ENCODE peak calls at places on chromosome 2, in seven cellular contexts. E, G, Z, I, Q, S and P are unnamed samples.

GRCh38 chr2:38658613-38659012 is 7.3 kb upstream of the GALM start:
- DNase-seq in E (peak), G (no peak), Z (no peak), I (no peak), Q (no peak), S (no peak), P (no peak)

GRCh38 chr2:17162721-17163120 is 355.5 kb downstream of the RAD51AP2 start:
- DNase-seq in E (no peak), G (no peak), Z (no peak), I (no peak), Q (no peak), S (no peak), P (no peak)

GRCh38 chr2:187991389-187991788 is 300.3 kb upstream of the GULP1 start:
- DNase-seq in E (no peak), G (peak), Z (no peak), I (peak), Q (no peak), S (no peak), P (no peak)

GRCh38 chr2:65722028-65722427 is 289.6 kb upstream of the SPRED2 start:
- DNase-seq in E (no peak), G (peak), Z (no peak), I (peak), Q (no peak), S (peak), P (no peak)

GRCh38 chr2:9392895-9393757 is 30.2 kb downstream of the ITGB1BP1 start:
- DNase-seq in E (no peak), G (peak), Z (no peak), I (no peak), Q (peak), S (no peak), P (peak)

GRCh38 chr2:177253704-177254103 is 10.8 kb downstream of the NFE2L2 start:
- DNase-seq in E (no peak), G (no peak), Z (no peak), I (no peak), Q (no peak), S (no peak), P (no peak)

GRCh38 chr2:9099341-9099751 is 95.9 kb upstream of the MBOAT2 start:
- DNase-seq in E (peak), G (no peak), Z (peak), I (no peak), Q (no peak), S (no peak), P (no peak)

GRCh38 chr2:36357506-36358316 is 2.1 kb downstream of the CRIM1 start:
- DNase-seq in E (peak), G (peak), Z (peak), I (peak), Q (no peak), S (peak), P (peak)

GRCh38 chr2:4336855-4337254 is 633.5 kb downstream of the DCDC2C start:
- DNase-seq in E (no peak), G (no peak), Z (no peak), I (no peak), Q (no peak), S (no peak), P (no peak)

GRCh38 chr2:50126845-50127244 is 905.1 kb downstream of the NRXN1 start:
- DNase-seq in E (no peak), G (no peak), Z (no peak), I (peak), Q (no peak), S (peak), P (no peak)

GRCh38 chr2:27735263-27735904 is 36.1 kb upstream of the MRPL33 start:
- DNase-seq in E (no peak), G (peak), Z (no peak), I (no peak), Q (peak), S (peak), P (peak)

DNA sequence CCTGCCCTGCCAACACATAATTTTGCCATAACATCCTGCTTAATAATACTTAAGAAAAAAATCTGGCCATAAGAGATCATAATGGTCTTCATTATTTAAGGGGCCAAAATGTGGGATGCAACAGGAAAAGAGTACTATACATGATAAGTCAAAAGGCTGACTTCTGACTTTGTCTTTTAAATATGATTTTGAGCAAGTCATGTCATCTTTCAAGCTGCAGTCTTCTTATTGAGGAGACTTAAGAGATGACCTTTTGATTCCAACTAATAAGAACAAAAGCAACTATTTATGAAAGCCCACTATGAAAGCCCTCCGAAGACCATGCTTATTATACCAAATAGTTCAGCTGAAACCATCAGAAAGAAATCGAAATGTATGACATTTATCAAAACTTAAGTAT is 41.6 kb downstream of the PUM2 start:
- DNase-seq in E (no peak), G (no peak), Z (no peak), I (no peak), Q (no peak), S (no peak), P (no peak)
- TF ChIP-seq CTCF in E (no peak), G (no peak), Z (no peak), I (no peak), Q (no peak), S (no peak), P (no peak)

GRCh38 chr2:121045245-121045644 is 239.8 kb downstream of the TFCP2L1 start:
- DNase-seq in E (no peak), G (no peak), Z (no peak), I (no peak), Q (no peak), S (no peak), P (no peak)

GRCh38 chr2:121046335-121046734 is 238.7 kb downstream of the TFCP2L1 start:
- DNase-seq in E (no peak), G (peak), Z (no peak), I (no peak), Q (no peak), S (no peak), P (no peak)

GRCh38 chr2:121049141-121049540 is 235.9 kb downstream of the TFCP2L1 start:
- DNase-seq in E (no peak), G (no peak), Z (no peak), I (no peak), Q (no peak), S (no peak), P (no peak)

GRCh38 chr2:121049921-121050585 is 234.9 kb downstream of the TFCP2L1 start:
- DNase-seq in E (no peak), G (no peak), Z (no peak), I (no peak), Q (no peak), S (no peak), P (no peak)

DNA sequence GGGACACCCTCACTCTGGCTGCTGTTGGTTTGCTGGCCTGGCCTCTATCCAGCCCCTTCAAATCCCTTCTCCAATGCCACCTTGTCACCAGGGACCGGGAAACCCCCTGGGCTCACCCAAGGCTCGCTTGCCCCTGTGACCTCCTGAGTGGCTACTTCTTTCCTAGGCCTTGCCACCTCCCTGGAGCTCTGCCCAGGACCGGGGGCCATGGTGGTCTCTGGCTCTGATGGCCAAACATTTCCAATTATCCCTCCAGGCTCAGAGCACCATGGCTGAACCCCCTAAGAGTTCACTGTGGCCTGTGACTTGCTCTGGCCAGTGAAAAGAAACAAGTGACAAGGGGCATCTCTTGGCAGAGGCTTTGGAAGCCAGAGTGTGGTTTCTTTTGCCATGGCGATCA is 237.6 kb downstream of the TFCP2L1 start:
- DNase-seq in E (no peak), G (no peak), Z (no peak), I (no peak), Q (no peak), S (no peak), P (no peak)
- H3K4me3 ChIP-seq in E (no peak), G (no peak), Z (no peak), I (no peak), Q (no peak), S (no peak), P (no peak)

GRCh38 chr2:114610677-114611076 is 168.2 kb downstream of the DPP10 start:
- DNase-seq in E (no peak), G (no peak), Z (no peak), I (peak), Q (no peak), S (no peak), P (no peak)

GRCh38 chr2:114609203-114609602 is 166.8 kb downstream of the DPP10 start:
- DNase-seq in E (no peak), G (no peak), Z (no peak), I (no peak), Q (no peak), S (no peak), P (no peak)

DNA sequence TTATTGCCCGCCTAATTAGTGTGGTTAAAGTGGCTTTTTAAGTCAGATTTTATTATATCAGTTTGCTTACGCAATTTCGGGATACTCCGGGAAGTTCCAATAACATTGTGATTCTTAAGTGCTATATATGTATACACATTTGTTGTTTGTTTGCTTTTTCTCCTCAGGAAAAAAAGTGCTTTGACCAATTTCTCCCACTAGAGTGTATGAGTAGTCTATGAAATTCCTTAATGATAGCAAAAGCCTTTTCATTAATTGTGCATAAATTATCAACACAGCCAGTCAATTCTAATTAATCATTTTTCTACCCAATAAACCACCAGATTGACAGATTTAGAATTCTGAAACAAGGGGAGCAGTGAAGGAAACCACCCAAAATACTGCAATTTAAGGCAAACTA is 172.2 kb downstream of the DPP10 start:
- DNase-seq in E (no peak), G (no peak), Z (no peak), I (no peak), Q (no peak), S (no peak), P (no peak)
- TF ChIP-seq CTCF in E (no peak), G (no peak), Z (no peak), I (no peak), Q (no peak), S (no peak), P (no peak)

GRCh38 chr2:74205586-74205985 is 7.2 kb downstream of the MTHFD2 start:
- DNase-seq in E (peak), G (no peak), Z (no peak), I (no peak), Q (no peak), S (peak), P (no peak)
- H3K4me3 ChIP-seq in E (peak), G (no peak), Z (no peak), I (no peak), Q (no peak), S (no peak), P (no peak)

GRCh38 chr2:101828267-101829017 is 130.9 kb downstream of the MAP4K4 start:
- DNase-seq in E (peak), G (peak), Z (no peak), I (no peak), Q (no peak), S (no peak), P (peak)
- TF ChIP-seq CTCF in E (no peak), G (no peak), Z (no peak), I (no peak), Q (no peak), S (no peak), P (no peak)

DNA sequence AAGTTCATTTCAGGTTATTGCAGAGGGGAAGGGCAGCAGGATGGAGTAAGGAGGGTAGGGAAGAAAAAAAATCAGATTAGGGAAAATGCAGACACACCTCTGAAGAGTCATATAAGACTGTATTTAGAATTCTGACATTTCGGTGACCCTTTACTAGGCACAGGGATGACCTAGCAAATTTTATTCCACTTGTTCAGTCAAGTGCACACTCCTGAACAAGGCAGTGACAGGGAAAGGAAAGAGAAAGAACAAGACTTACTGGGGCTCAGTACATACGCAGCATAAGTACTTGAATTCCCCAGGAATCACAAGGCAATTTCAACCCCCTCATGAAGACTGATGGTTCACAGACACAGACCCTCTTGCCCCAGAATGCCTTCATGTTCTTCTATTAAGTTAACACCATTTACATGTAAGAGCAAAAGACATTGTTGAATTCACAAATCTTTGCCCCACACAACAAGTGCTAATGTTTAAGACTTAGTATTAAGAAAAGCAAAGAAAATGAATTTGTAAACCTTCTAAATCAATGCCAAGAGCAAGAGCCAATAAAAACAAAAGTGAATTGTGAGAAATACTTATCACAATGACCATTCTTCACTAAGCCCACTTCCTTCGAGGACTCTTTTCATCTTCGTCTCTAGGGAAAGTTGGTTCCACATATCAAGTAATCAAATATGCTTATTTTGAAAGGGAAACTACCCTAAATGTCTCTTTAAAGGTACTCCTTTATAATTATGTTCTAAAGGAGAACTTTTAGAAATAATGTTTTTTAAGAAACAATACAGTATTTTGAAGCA is 47.0 kb downstream of the COBLL1 start:
- DNase-seq in E (no peak), G (no peak), Z (no peak), I (no peak), Q (no peak), S (no peak), P (peak)
- H3K4me3 ChIP-seq in E (no peak), G (no peak), Z (no peak), I (no peak), Q (no peak), S (no peak), P (no peak)